ENCODE peak calls at places on chromosomes 3 and 15, in four cellular contexts. G, E, J and Z are unnamed samples.
A peak's percentile ranks its signal among the peaks of the same experiment; 100 is the strongest.

GRCh38 chr3:11530153-11530721 is 113.5 kb downstream of the VGLL4 start:
- DNase-seq in J (no peak), G (peak; percentile 39), E (peak; percentile 28), Z (peak; percentile 100)

GRCh38 chr15:57973534-57973933 is 92.0 kb downstream of the ALDH1A2 start:
- DNase-seq in J (no peak), E (no peak), G (no peak), Z (no peak)

GRCh38 chr3:78481050-78481449 is 1286.7 kb downstream of the ROBO1 start:
- DNase-seq in G (no peak), J (no peak), E (no peak), Z (no peak)

GRCh38 chr3:31968927-31969418 is 12.1 kb downstream of the OSBPL10 start:
- DNase-seq in E (no peak), G (no peak), J (peak; percentile 13), Z (peak; percentile 95)

GRCh38 chr3:178808748-178809147 is 262.9 kb downstream of the ZMAT3 start:
- DNase-seq in J (no peak), E (no peak), G (no peak), Z (no peak)

GRCh38 chr3:66200147-66200546 is 20.7 kb upstream of the SLC25A26 start:
- DNase-seq in G (no peak), J (no peak), E (no peak), Z (no peak)

GRCh38 chr3:178669758-178670157 is 133.5 kb downstream of the KCNMB2 start:
- DNase-seq in J (no peak), E (no peak), G (no peak), Z (no peak)

GRCh38 chr3:28835751-28836150 is 445.1 kb upstream of the RBMS3 start:
- DNase-seq in J (no peak), G (peak; percentile 50), E (no peak), Z (no peak)

GRCh38 chr3:11718582-11719405 is 75.1 kb upstream of the VGLL4 start:
- DNase-seq in G (peak; percentile 71), E (peak; percentile 48), J (peak; percentile 67), Z (peak; percentile 66)

GRCh38 chr15:81292516-81293001 is 31.4 kb downstream of the STARD5 start:
- DNase-seq in G (no peak), J (no peak), E (no peak), Z (no peak)

GRCh38 chr15:81296218-81296617 is 27.7 kb downstream of the STARD5 start:
- DNase-seq in G (no peak), E (no peak), J (no peak), Z (no peak)

GRCh38 chr15:81293728-81294500 is 30.0 kb downstream of the STARD5 start:
- DNase-seq in G (no peak), E (no peak), J (no peak), Z (no peak)

GRCh38 chr15:81295466-81296145 is 28.3 kb downstream of the STARD5 start:
- DNase-seq in J (no peak), E (no peak), G (no peak), Z (no peak)

GRCh38 chr15:81294501-81294850 is 29.5 kb downstream of the STARD5 start:
- DNase-seq in E (no peak), J (no peak), G (no peak), Z (no peak)
- TF ChIP-seq CTCF in E (no peak), J (no peak), G (no peak), Z (no peak)

GRCh38 chr3:183699238-183699947 is 1.8 kb downstream of the YEATS2 start:
- DNase-seq in J (peak; percentile 51), G (no peak), E (no peak), Z (no peak)
- H3K4me3 ChIP-seq in J (peak overlapping the region; percentile 97), G (peak overlapping the region; percentile 94), E (no peak overlapping the region), Z (peak overlapping the region; percentile 87)

GRCh38 chr3:160210799-160211221 is 14.4 kb upstream of the C3orf80 start:
- DNase-seq in G (no peak), E (no peak), J (no peak), Z (peak; percentile 81)
- TF ChIP-seq CTCF in G (peak; percentile 14), E (no peak), J (no peak), Z (peak; percentile 64)

DNA sequence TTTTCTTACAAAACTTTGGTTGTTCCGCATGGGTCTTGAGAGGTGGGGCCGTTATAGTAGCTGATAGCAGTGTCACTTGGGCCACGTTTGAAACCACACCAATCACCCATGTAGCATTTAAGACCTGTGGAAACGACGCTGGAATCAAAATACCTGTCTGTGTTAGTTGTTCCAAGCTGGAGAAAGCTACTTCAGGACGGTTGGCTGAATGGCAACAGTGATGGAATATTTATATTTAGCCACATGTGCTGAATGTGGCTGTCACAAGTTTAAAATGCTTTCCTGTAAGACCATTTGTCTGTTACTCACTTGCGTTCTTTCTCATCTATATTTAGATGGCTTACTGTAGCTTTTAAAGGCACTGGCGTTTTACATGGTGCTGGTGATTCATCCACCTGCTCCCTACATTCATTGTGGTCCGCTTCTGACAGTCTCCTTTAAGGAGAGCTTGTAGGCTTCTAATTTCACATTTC is 1.4 kb downstream of the DNAJA4 start:
- DNase-seq in E (peak; percentile 34), G (no peak), J (no peak), Z (peak; percentile 88)
- H3K4me3 ChIP-seq in E (no peak overlapping the region), G (peak overlapping the region; percentile 5), J (no peak overlapping the region), Z (peak overlapping the region; percentile 2)

GRCh38 chr15:26555898-26556297 is 217.0 kb downstream of the GABRB3 start:
- DNase-seq in J (no peak), E (no peak), G (no peak), Z (no peak)

GRCh38 chr15:26550880-26551279 is 222.0 kb downstream of the GABRB3 start:
- DNase-seq in E (no peak), G (no peak), J (no peak), Z (no peak)

GRCh38 chr15:26551473-26551872 is 221.4 kb downstream of the GABRB3 start:
- DNase-seq in G (no peak), J (no peak), E (no peak), Z (no peak)
- TF ChIP-seq CTCF in G (no peak), J (no peak), E (no peak), Z (no peak)

DNA sequence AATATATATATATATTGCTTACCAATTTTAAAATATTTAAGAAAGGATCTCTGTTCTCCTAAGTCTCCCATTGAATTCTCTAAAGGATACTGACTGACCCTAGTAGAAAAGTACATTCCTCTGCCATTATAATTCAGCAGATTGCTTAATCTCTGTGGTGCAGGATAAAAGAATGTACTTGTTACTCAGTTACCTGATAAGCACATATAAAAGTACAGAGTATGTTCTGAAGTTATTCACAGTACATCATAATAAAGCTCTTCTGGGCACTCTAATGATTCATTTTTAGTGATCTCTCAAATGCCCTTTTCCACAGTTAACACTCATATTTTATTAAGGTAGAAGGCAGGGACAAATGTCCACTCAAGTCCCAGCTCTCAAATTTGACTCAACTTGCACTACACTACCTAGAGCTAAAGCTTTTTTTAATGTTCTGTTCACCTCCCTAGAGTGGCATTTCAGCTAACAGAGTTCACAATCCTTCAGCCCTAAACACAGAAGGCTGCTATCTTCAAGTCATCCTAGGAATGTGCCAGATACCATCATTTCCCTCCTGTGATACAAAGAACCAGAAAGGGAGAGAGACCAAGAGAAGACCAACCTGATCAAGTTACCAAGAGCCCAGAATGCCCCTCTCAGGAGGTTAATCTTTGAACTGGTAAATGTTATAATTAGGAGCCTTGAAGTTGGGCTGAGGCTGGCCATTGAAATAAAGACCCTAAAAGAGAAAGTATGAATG is 53.3 kb downstream of the MEIS2 start:
- DNase-seq in E (no peak), J (no peak), G (no peak), Z (peak; percentile 82)
- H3K4me3 ChIP-seq in E (no peak overlapping the region), J (no peak overlapping the region), G (no peak overlapping the region), Z (no peak overlapping the region)

DNA sequence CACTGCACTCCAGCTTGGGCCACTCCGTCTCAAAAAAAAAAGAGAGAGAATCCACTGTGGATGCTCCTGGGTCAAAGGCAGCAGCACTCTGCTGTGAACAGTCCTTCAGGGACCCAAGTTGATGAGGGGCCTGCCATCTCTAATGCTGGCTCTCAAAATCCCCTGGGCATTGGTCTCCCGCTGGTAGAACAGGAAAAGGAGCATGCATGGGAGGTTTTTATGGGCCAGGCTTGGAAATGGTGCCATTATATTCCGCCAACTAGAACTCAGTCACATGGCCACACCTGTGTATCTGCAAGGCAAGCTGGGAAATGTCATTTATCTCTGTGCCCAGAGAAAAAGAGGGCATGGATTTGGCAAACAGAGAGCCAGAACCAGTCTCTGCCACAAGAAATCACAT is 3.4 kb upstream of the DIS3L start:
- DNase-seq in E (no peak), J (no peak), G (no peak), Z (no peak)
- TF ChIP-seq CTCF in E (no peak), J (no peak), G (no peak), Z (no peak)

GRCh38 chr3:187735837-187736236 is 9.4 kb downstream of the BCL6 start:
- DNase-seq in J (no peak), G (no peak), E (no peak), Z (no peak)

GRCh38 chr3:187734841-187735240 is 10.4 kb downstream of the BCL6 start:
- DNase-seq in J (no peak), E (no peak), G (no peak), Z (peak; percentile 36)

GRCh38 chr3:187736418-187736871 is 8.8 kb downstream of the BCL6 start:
- DNase-seq in E (peak; percentile 62), G (no peak), J (no peak), Z (peak; percentile 69)

GRCh38 chr3:187733371-187733770 is 11.9 kb downstream of the BCL6 start:
- DNase-seq in G (no peak), E (no peak), J (no peak), Z (no peak)

DNA sequence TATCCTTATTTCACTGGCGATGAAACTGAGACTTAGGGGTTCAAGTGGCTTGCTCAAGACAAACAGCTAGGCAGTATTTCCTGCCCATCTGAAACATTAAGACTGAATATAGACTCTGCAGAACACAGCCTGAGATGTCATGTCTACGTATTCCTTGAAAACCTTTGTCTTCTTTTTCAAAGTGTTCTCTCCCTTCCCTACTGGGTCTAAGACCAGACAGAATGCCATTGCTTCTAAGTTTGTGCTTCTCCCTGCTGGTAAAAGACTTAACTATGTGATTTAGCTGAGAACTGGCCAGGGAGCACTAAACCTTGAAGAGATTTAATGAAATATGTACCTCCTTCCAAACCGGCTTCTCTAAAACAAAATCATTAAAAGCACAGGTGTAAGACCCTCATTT is 9.9 kb downstream of the BCL6 start:
- DNase-seq in G (no peak), J (no peak), E (no peak), Z (peak; percentile 15)
- H3K4me3 ChIP-seq in G (peak overlapping the region; percentile 1), J (no peak overlapping the region), E (no peak overlapping the region), Z (no peak overlapping the region)